ENCODE peak calls at places on chromosomes 4 and X, in six cellular contexts. One of them, this sample, is unnamed.

GRCh38 chrX:142149919-142150318 is 55.2 kb downstream of the MAGEC2 start:
- DNase-seq in mesenchymal stem cell: no peak
- DNase-seq in GM23248: no peak
- DNase-seq in GM12878: no peak
- DNase-seq in IMR-90: no peak
- DNase-seq in OCI-LY7: no peak
- DNase-seq in this sample: no peak

GRCh38 chr4:102642571-102643298 is 118.0 kb downstream of the MANBA start:
- DNase-seq in mesenchymal stem cell: peak; percentile 12
- DNase-seq in OCI-LY7: no peak
- DNase-seq in GM23248: peak; percentile 70
- DNase-seq in GM12878: no peak
- DNase-seq in IMR-90: peak; percentile 46
- DNase-seq in this sample: no peak

GRCh38 chr4:168656946-168657473 is 160.2 kb downstream of the PALLD start:
- DNase-seq in GM23248: no peak
- DNase-seq in GM12878: no peak
- DNase-seq in OCI-LY7: no peak
- DNase-seq in mesenchymal stem cell: no peak
- DNase-seq in IMR-90: no peak
- DNase-seq in this sample: no peak

GRCh38 chrX:155841232-155841631 is 39.9 kb upstream of the VAMP7 start:
- DNase-seq in GM12878: no peak
- DNase-seq in IMR-90: no peak
- DNase-seq in mesenchymal stem cell: no peak
- DNase-seq in GM23248: peak; percentile 1
- DNase-seq in OCI-LY7: no peak
- DNase-seq in this sample: no peak

GRCh38 chr4:61462451-61463326 is 262.6 kb downstream of the ADGRL3 start:
- DNase-seq in mesenchymal stem cell: peak; percentile 40
- DNase-seq in OCI-LY7: no peak
- DNase-seq in IMR-90: peak; percentile 52
- DNase-seq in GM23248: no peak
- DNase-seq in GM12878: no peak
- DNase-seq in this sample: no peak

GRCh38 chrX:53186363-53186762 is 38.6 kb downstream of the KDM5C start:
- DNase-seq in mesenchymal stem cell: no peak
- DNase-seq in GM23248: peak; percentile 64
- DNase-seq in IMR-90: peak; percentile 77
- DNase-seq in GM12878: no peak
- DNase-seq in OCI-LY7: no peak
- DNase-seq in this sample: no peak

GRCh38 chr4:174281182-174281737 is 2.2 kb downstream of the FBXO8 start:
- DNase-seq in OCI-LY7: no peak
- DNase-seq in mesenchymal stem cell: no peak
- DNase-seq in GM23248: no peak
- DNase-seq in IMR-90: no peak
- DNase-seq in GM12878: no peak
- DNase-seq in this sample: no peak

GRCh38 chr4:152016325-152016665 is 255.5 kb upstream of the GATB start:
- DNase-seq in GM12878: no peak
- DNase-seq in OCI-LY7: no peak
- DNase-seq in mesenchymal stem cell: no peak
- DNase-seq in GM23248: no peak
- DNase-seq in IMR-90: no peak
- DNase-seq in this sample: no peak

GRCh38 chrX:151902813-151903591 is 9.7 kb upstream of the MAGEA4 start:
- DNase-seq in IMR-90: peak; percentile 66
- DNase-seq in OCI-LY7: no peak
- DNase-seq in GM12878: no peak
- DNase-seq in mesenchymal stem cell: peak; percentile 61
- DNase-seq in GM23248: peak; percentile 90
- DNase-seq in this sample: peak; percentile 1

GRCh38 chr4:89645512-89645911 is 191.4 kb downstream of the SNCA start:
- DNase-seq in mesenchymal stem cell: no peak
- DNase-seq in OCI-LY7: no peak
- DNase-seq in GM23248: no peak
- DNase-seq in IMR-90: no peak
- DNase-seq in GM12878: no peak
- DNase-seq in this sample: no peak

GRCh38 chr4:116899536-116899935 is 185.8 kb downstream of the TRAM1L1 start:
- DNase-seq in OCI-LY7: no peak
- DNase-seq in GM23248: no peak
- DNase-seq in mesenchymal stem cell: no peak
- DNase-seq in GM12878: no peak
- DNase-seq in IMR-90: no peak
- DNase-seq in this sample: no peak

GRCh38 chr4:115113382-115114106 is at the start of gene NDST4:
- DNase-seq in GM12878: no peak
- DNase-seq in IMR-90: no peak
- DNase-seq in mesenchymal stem cell: peak; percentile 46
- DNase-seq in OCI-LY7: no peak
- DNase-seq in GM23248: peak; percentile 54
- DNase-seq in this sample: no peak

DNA sequence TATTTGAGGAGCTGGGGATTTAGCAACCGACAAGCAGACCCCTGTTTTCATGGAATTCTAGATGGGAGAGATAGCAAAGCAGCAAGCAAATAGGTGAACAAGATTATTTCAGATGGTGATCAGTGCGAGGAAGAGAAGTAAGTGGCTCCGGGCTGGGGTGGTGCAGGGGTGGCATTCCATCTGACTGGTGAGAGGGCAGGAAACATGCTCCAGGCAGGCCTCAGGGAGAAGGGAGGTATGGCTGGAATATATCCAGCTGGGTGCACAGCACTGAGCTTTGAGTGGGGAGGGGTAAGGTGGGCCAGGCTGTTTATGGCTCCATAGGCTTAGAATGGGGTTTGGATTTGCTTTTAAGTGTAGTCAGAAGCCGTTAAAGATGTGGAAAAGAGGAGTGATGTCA is 21.2 kb downstream of the PTTG2 start:
- DNase-seq in GM23248: no peak
- DNase-seq in GM12878: no peak
- DNase-seq in IMR-90: no peak
- DNase-seq in mesenchymal stem cell: no peak
- DNase-seq in OCI-LY7: no peak
- DNase-seq in this sample: peak; percentile 57
- H3K4me1 ChIP-seq in GM23248: peaks cover 14% of the 10 kb centered on the region
- H3K4me1 ChIP-seq in GM12878: peaks cover 24% of the 10 kb centered on the region
- H3K4me1 ChIP-seq in IMR-90: peaks cover 10% of the 10 kb centered on the region
- H3K4me1 ChIP-seq in mesenchymal stem cell: peaks cover 8% of the 10 kb centered on the region
- H3K4me1 ChIP-seq in OCI-LY7: peaks cover 79% of the 10 kb centered on the region
- H3K4me1 ChIP-seq in this sample: peaks cover 11% of the 10 kb centered on the region

GRCh38 chr4:98851806-98852205 is 77.1 kb downstream of the EIF4E start:
- DNase-seq in GM23248: peak; percentile 4
- DNase-seq in mesenchymal stem cell: peak; percentile 59
- DNase-seq in IMR-90: peak; percentile 64
- DNase-seq in GM12878: no peak
- DNase-seq in OCI-LY7: no peak
- DNase-seq in this sample: peak; percentile 76
- H3K4me2 ChIP-seq in GM23248: no peak overlapping the region
- H3K4me2 ChIP-seq in mesenchymal stem cell: no peak overlapping the region
- H3K4me2 ChIP-seq in IMR-90: peak overlapping the region; percentile 28
- H3K4me2 ChIP-seq in GM12878: no peak overlapping the region
- H3K4me2 ChIP-seq in OCI-LY7: no peak overlapping the region
- H3K4me2 ChIP-seq in this sample: no peak overlapping the region

DNA sequence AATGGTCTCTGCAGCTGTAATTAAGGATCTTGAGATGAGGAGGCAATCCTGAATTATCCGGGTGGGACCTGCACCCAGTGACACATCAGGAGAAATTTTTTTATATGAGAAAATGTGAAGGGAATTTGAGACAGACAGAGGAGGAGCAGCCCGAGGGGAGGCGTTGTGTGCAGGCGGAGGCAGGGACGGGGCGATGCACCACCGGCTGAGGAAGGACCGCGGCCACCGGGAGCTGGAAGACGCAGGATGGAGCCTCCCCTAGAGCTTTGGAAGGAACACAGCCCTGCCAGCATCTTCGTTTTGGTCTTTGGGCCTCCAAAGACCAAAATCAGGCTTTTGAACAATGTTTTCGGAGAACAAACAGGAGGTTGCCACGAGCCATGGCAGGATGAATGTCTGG is 85.0 kb upstream of the ADRA2C start:
- DNase-seq in OCI-LY7: no peak
- DNase-seq in GM12878: no peak
- DNase-seq in GM23248: no peak
- DNase-seq in IMR-90: no peak
- DNase-seq in mesenchymal stem cell: no peak
- DNase-seq in this sample: no peak
- H3K4me1 ChIP-seq in OCI-LY7: peaks cover 39% of the 10 kb centered on the region
- H3K4me1 ChIP-seq in GM12878: no peaks in the 10 kb centered on the region
- H3K4me1 ChIP-seq in GM23248: no peaks in the 10 kb centered on the region
- H3K4me1 ChIP-seq in IMR-90: no peaks in the 10 kb centered on the region
- H3K4me1 ChIP-seq in mesenchymal stem cell: peaks cover 3% of the 10 kb centered on the region
- H3K4me1 ChIP-seq in this sample: no peaks in the 10 kb centered on the region

GRCh38 chr4:68489338-68489737 is 42.1 kb downstream of the TMPRSS11E start:
- DNase-seq in GM23248: no peak
- DNase-seq in IMR-90: no peak
- DNase-seq in OCI-LY7: no peak
- DNase-seq in mesenchymal stem cell: no peak
- DNase-seq in GM12878: no peak
- DNase-seq in this sample: no peak
- H3K4me2 ChIP-seq in GM23248: no peak overlapping the region
- H3K4me2 ChIP-seq in IMR-90: no peak overlapping the region
- H3K4me2 ChIP-seq in OCI-LY7: no peak overlapping the region
- H3K4me2 ChIP-seq in mesenchymal stem cell: no peak overlapping the region
- H3K4me2 ChIP-seq in GM12878: no peak overlapping the region
- H3K4me2 ChIP-seq in this sample: no peak overlapping the region

GRCh38 chr4:8200302-8200975 is 1.3 kb downstream of the SH3TC1 start:
- DNase-seq in GM23248: no peak
- DNase-seq in mesenchymal stem cell: peak; percentile 28
- DNase-seq in OCI-LY7: peak; percentile 81
- DNase-seq in GM12878: no peak
- DNase-seq in IMR-90: peak; percentile 31
- DNase-seq in this sample: no peak

GRCh38 chr4:8201341-8201781 is 2.3 kb downstream of the SH3TC1 start:
- DNase-seq in IMR-90: no peak
- DNase-seq in mesenchymal stem cell: no peak
- DNase-seq in GM23248: no peak
- DNase-seq in GM12878: peak; percentile 45
- DNase-seq in OCI-LY7: peak; percentile 75
- DNase-seq in this sample: no peak

GRCh38 chr4:8202526-8203375 is 3.7 kb downstream of the SH3TC1 start:
- DNase-seq in OCI-LY7: peak; percentile 24
- DNase-seq in mesenchymal stem cell: no peak
- DNase-seq in GM23248: no peak
- DNase-seq in IMR-90: no peak
- DNase-seq in GM12878: no peak
- DNase-seq in this sample: no peak

GRCh38 chr4:8203817-8204216 is 4.7 kb downstream of the SH3TC1 start:
- DNase-seq in OCI-LY7: no peak
- DNase-seq in mesenchymal stem cell: no peak
- DNase-seq in IMR-90: no peak
- DNase-seq in GM12878: no peak
- DNase-seq in GM23248: no peak
- DNase-seq in this sample: no peak

GRCh38 chr4:8202108-8202507 is 3.0 kb downstream of the SH3TC1 start:
- DNase-seq in OCI-LY7: peak; percentile 19
- DNase-seq in mesenchymal stem cell: no peak
- DNase-seq in IMR-90: no peak
- DNase-seq in GM12878: no peak
- DNase-seq in GM23248: no peak
- DNase-seq in this sample: no peak
- H3K4me1 ChIP-seq in OCI-LY7: peaks cover 53% of the 10 kb centered on the region
- H3K4me1 ChIP-seq in mesenchymal stem cell: peaks cover 65% of the 10 kb centered on the region
- H3K4me1 ChIP-seq in IMR-90: peaks cover 17% of the 10 kb centered on the region
- H3K4me1 ChIP-seq in GM12878: peaks cover 62% of the 10 kb centered on the region
- H3K4me1 ChIP-seq in GM23248: peaks cover 8% of the 10 kb centered on the region
- H3K4me1 ChIP-seq in this sample: no peaks in the 10 kb centered on the region

GRCh38 chrX:118498755-118499154 is 3.1 kb downstream of the DOCK11 start:
- DNase-seq in IMR-90: no peak
- DNase-seq in mesenchymal stem cell: no peak
- DNase-seq in GM12878: no peak
- DNase-seq in GM23248: no peak
- DNase-seq in OCI-LY7: no peak
- DNase-seq in this sample: no peak

GRCh38 chrX:118497180-118497814 is 1.7 kb downstream of the DOCK11 start:
- DNase-seq in mesenchymal stem cell: no peak
- DNase-seq in GM12878: no peak
- DNase-seq in GM23248: no peak
- DNase-seq in IMR-90: no peak
- DNase-seq in OCI-LY7: peak; percentile 35
- DNase-seq in this sample: no peak

GRCh38 chrX:118496763-118497079 is 1.1 kb downstream of the DOCK11 start:
- DNase-seq in OCI-LY7: peak; percentile 9
- DNase-seq in mesenchymal stem cell: no peak
- DNase-seq in IMR-90: no peak
- DNase-seq in GM12878: no peak
- DNase-seq in GM23248: peak; percentile 27
- DNase-seq in this sample: no peak

GRCh38 chrX:118499295-118499694 is 3.7 kb downstream of the DOCK11 start:
- DNase-seq in mesenchymal stem cell: no peak
- DNase-seq in OCI-LY7: no peak
- DNase-seq in GM23248: no peak
- DNase-seq in GM12878: no peak
- DNase-seq in IMR-90: no peak
- DNase-seq in this sample: peak; percentile 61

DNA sequence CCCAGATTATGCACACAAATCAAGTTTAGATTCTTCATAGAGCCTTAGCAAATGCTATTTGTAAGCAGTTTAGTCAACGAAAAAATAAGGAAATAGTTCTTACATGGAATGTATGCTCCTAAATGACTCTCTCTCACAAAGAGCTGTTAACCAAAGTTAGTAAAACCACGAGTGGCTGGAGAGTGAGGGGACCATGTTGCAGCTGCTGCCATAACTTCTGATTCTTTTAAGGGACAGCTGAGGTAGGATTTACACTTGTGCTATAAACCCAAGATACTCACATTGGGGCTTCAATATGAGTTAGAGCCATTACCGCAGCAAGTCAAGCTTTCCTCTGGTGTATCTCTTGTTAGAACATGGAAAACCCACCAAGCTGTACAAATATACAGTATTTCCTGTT is 2.7 kb downstream of the DOCK11 start:
- DNase-seq in GM12878: no peak
- DNase-seq in IMR-90: no peak
- DNase-seq in mesenchymal stem cell: no peak
- DNase-seq in GM23248: no peak
- DNase-seq in OCI-LY7: no peak
- DNase-seq in this sample: no peak
- H3K4me2 ChIP-seq in GM12878: peak overlapping the region; percentile 68
- H3K4me2 ChIP-seq in IMR-90: no peak overlapping the region
- H3K4me2 ChIP-seq in mesenchymal stem cell: no peak overlapping the region
- H3K4me2 ChIP-seq in GM23248: no peak overlapping the region
- H3K4me2 ChIP-seq in OCI-LY7: peak overlapping the region; percentile 94
- H3K4me2 ChIP-seq in this sample: no peak overlapping the region

DNA sequence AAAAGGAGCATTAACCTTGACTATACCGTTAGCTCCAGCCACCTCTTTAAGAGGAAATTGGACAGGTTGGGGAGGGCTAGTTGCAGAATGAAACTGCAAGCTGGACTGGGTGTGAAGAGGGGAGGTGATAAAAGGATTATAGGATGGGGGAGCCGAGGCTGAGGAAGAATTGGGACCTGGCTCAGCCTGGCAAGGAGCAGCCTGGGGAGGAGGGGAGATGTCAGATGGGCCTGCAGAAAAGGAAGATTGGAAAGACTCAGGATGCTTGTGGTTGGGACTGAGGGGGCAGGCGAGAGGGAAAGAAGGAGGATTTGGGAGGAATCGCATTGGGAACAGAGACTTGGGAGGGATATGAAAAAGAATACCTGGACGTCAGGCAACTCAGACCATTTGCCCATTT is 351.7 kb downstream of the PPP3CA start:
- DNase-seq in OCI-LY7: no peak
- DNase-seq in IMR-90: no peak
- DNase-seq in GM23248: no peak
- DNase-seq in mesenchymal stem cell: no peak
- DNase-seq in GM12878: no peak
- DNase-seq in this sample: peak; percentile 50
- H3K4me1 ChIP-seq in OCI-LY7: no peaks in the 10 kb centered on the region
- H3K4me1 ChIP-seq in IMR-90: no peaks in the 10 kb centered on the region
- H3K4me1 ChIP-seq in GM23248: peaks cover 8% of the 10 kb centered on the region
- H3K4me1 ChIP-seq in mesenchymal stem cell: peaks cover 3% of the 10 kb centered on the region
- H3K4me1 ChIP-seq in GM12878: no peaks in the 10 kb centered on the region
- H3K4me1 ChIP-seq in this sample: peaks cover 10% of the 10 kb centered on the region